ENCODE peak calls at places on chromosome 2, in seven cellular contexts. Z is stromal cell of bone marrow, G is foreskin fibroblast, D is Right ventricle myocardium inferior, N is caudate nucleus, M is MV-4-11, B is NCI-H774. H is an unnamed sample.
A peak's percentile ranks its signal among the peaks of the same experiment; 100 is the strongest.

GRCh38 chr2:52877703-52878102 is 889.9 kb upstream of the CHAC2 start:
- DNase-seq in Z (no peak), G (no peak), D (no peak), N (no peak), M (no peak), B (peak; percentile 11), H (no peak)

GRCh38 chr2:142325870-142326269 is 195.1 kb upstream of the LRP1B start:
- DNase-seq in Z (no peak), G (no peak), D (no peak), N (no peak), M (no peak), B (no peak), H (no peak)

GRCh38 chr2:149861034-149861433 is 273.5 kb upstream of the MMADHC start:
- DNase-seq in Z (no peak), G (no peak), D (no peak), N (no peak), M (peak; percentile 72), B (no peak), H (no peak)

GRCh38 chr2:235106874-235107639 is 155.2 kb downstream of the SH3BP4 start:
- DNase-seq in Z (peak; percentile 62), G (peak; percentile 64), D (no peak), N (peak; percentile 17), M (no peak), B (peak; percentile 64), H (no peak)

GRCh38 chr2:147632193-147632592 is 212.6 kb upstream of the ACVR2A start:
- DNase-seq in Z (no peak), G (no peak), D (no peak), N (no peak), M (peak; percentile 85), B (no peak), H (no peak)

GRCh38 chr2:134139615-134140014 is 114.3 kb upstream of the MGAT5 start:
- DNase-seq in Z (no peak), G (no peak), D (no peak), N (no peak), M (no peak), B (no peak), H (no peak)

GRCh38 chr2:190186238-190186637 is 123.7 kb upstream of the MSTN start:
- DNase-seq in Z (no peak), G (no peak), D (no peak), N (no peak), M (no peak), B (no peak), H (no peak)

GRCh38 chr2:218569661-218570500 is 1.2 kb downstream of the CNOT9 start:
- DNase-seq in Z (peak; percentile 40), G (peak; percentile 49), D (no peak), N (no peak), M (peak; percentile 37), B (no peak), H (no peak)

GRCh38 chr2:5121677-5122076 is 570.5 kb upstream of the SOX11 start:
- DNase-seq in Z (no peak), G (no peak), D (no peak), N (no peak), M (no peak), B (no peak), H (no peak)